ENCODE peak calls at places on chromosomes 12 and 14, in seven cellular contexts. W, B, K, Z, D, V and S are unnamed samples.
A peak's percentile ranks its signal among the peaks of the same experiment; 100 is the strongest.

GRCh38 chr12:47980172-47980571 is 16.8 kb downstream of the TMEM106C start:
- DNase-seq in Z (no peak), W (no peak), D (no peak), B (no peak), V (no peak), K (no peak), S (no peak)

GRCh38 chr12:52013626-52014310 is 7.0 kb downstream of the TAMALIN start:
- DNase-seq in V (no peak), D (no peak), K (no peak), B (no peak), W (no peak), Z (no peak), S (no peak)

GRCh38 chr14:31297701-31298344 is 90.2 kb upstream of the HECTD1 start:
- DNase-seq in K (no peak), V (peak; percentile 25), D (no peak), B (no peak), Z (no peak), W (no peak), S (no peak)

GRCh38 chr12:132284618-132285310 is 44.6 kb downstream of the GALNT9 start:
- DNase-seq in V (no peak), D (no peak), K (peak; percentile 20), B (no peak), W (no peak), Z (no peak), S (no peak)

GRCh38 chr12:46342562-46343033 is 30.0 kb downstream of the SLC38A2 start:
- DNase-seq in W (no peak), V (peak; percentile 63), B (no peak), K (no peak), Z (peak; percentile 75), D (peak; percentile 29), S (peak; percentile 41)

GRCh38 chr12:113228394-113229028 is 7.2 kb downstream of the TPCN1 start:
- DNase-seq in W (no peak), D (no peak), V (no peak), B (no peak), K (no peak), Z (no peak), S (peak; percentile 61)

GRCh38 chr14:99273724-99274345 is 1.8 kb upstream of the BCL11B start:
- DNase-seq in B (no peak), W (no peak), Z (no peak), K (no peak), V (no peak), D (no peak), S (no peak)

GRCh38 chr12:78866518-78866917 is 1.9 kb downstream of the SYT1 start:
- DNase-seq in K (no peak), Z (no peak), D (no peak), W (no peak), V (no peak), B (no peak), S (no peak)

GRCh38 chr12:75715323-75715644 is 203.9 kb upstream of the KRR1 start:
- DNase-seq in V (no peak), W (no peak), Z (no peak), B (no peak), K (no peak), D (no peak), S (no peak)

GRCh38 chr12:107377596-107378385 is 284.4 kb upstream of the CRY1 start:
- DNase-seq in W (no peak), K (no peak), V (no peak), Z (no peak), B (no peak), D (no peak), S (no peak)

GRCh38 chr14:35332517-35333346 is 40.5 kb downstream of the PSMA6 start:
- DNase-seq in D (no peak), W (no peak), Z (no peak), B (peak; percentile 11), V (peak; percentile 38), K (peak; percentile 33), S (peak; percentile 35)

GRCh38 chr12:111175404-111175803 is 193.5 kb downstream of the PHETA1 start:
- DNase-seq in B (no peak), Z (no peak), D (no peak), V (no peak), K (no peak), W (no peak), S (no peak)

GRCh38 chr12:54024127-54024526 is 4.1 kb upstream of the HOXC6 start:
- DNase-seq in D (no peak), W (no peak), B (no peak), V (no peak), Z (no peak), K (no peak), S (no peak)